ENCODE peak calls at places on chromosomes 3 and 15, in six cellular contexts. One of them, this sample, is unnamed. For H3K4me1, the result is how much of the 10 kb centered on the place peaks cover.

GRCh38 chr15:42184313-42184712 is 23.8 kb downstream of the VPS39 start:
- DNase-seq in mesendoderm: no peak
- DNase-seq in uterus: no peak
- DNase-seq in esophagus muscularis mucosa: no peak
- DNase-seq in gastrocnemius medialis: no peak
- DNase-seq in Caco-2: no peak
- DNase-seq in this sample: no peak

GRCh38 chr3:132378846-132379245 is 38.5 kb upstream of the DNAJC13 start:
- DNase-seq in Caco-2: no peak
- DNase-seq in mesendoderm: no peak
- DNase-seq in gastrocnemius medialis: no peak
- DNase-seq in esophagus muscularis mucosa: no peak
- DNase-seq in uterus: no peak
- DNase-seq in this sample: no peak

GRCh38 chr3:188067932-188068331 is 86.0 kb upstream of the LPP start:
- DNase-seq in Caco-2: no peak
- DNase-seq in mesendoderm: no peak
- DNase-seq in gastrocnemius medialis: no peak
- DNase-seq in uterus: no peak
- DNase-seq in esophagus muscularis mucosa: no peak
- DNase-seq in this sample: no peak

GRCh38 chr15:24916305-24917009 is 38.3 kb upstream of the SNRPN start:
- DNase-seq in Caco-2: no peak
- DNase-seq in uterus: no peak
- DNase-seq in esophagus muscularis mucosa: no peak
- DNase-seq in mesendoderm: no peak
- DNase-seq in gastrocnemius medialis: no peak
- DNase-seq in this sample: no peak

GRCh38 chr3:109806929-109807328 is 469.6 kb upstream of the DPPA4 start:
- DNase-seq in uterus: no peak
- DNase-seq in mesendoderm: peak
- DNase-seq in gastrocnemius medialis: no peak
- DNase-seq in esophagus muscularis mucosa: no peak
- DNase-seq in Caco-2: no peak
- DNase-seq in this sample: no peak

GRCh38 chr3:176767385-176767784 is 429.9 kb downstream of the TBL1XR1 start:
- DNase-seq in esophagus muscularis mucosa: no peak
- DNase-seq in Caco-2: no peak
- DNase-seq in mesendoderm: no peak
- DNase-seq in uterus: no peak
- DNase-seq in gastrocnemius medialis: no peak
- DNase-seq in this sample: no peak

GRCh38 chr3:114730397-114730796 is 416.7 kb downstream of the ZBTB20 start:
- DNase-seq in uterus: no peak
- DNase-seq in Caco-2: peak
- DNase-seq in esophagus muscularis mucosa: no peak
- DNase-seq in mesendoderm: peak
- DNase-seq in gastrocnemius medialis: no peak
- DNase-seq in this sample: no peak

GRCh38 chr3:112097378-112097777 is 11.2 kb downstream of the C3orf52 start:
- DNase-seq in gastrocnemius medialis: no peak
- DNase-seq in uterus: no peak
- DNase-seq in Caco-2: no peak
- DNase-seq in esophagus muscularis mucosa: no peak
- DNase-seq in mesendoderm: peak
- DNase-seq in this sample: no peak

GRCh38 chr3:134681527-134681910 is 30.7 kb upstream of the KY start:
- DNase-seq in gastrocnemius medialis: no peak
- DNase-seq in esophagus muscularis mucosa: no peak
- DNase-seq in uterus: no peak
- DNase-seq in mesendoderm: no peak
- DNase-seq in Caco-2: no peak
- DNase-seq in this sample: no peak

GRCh38 chr3:137588871-137589270 is 175.2 kb upstream of the SOX14 start:
- DNase-seq in gastrocnemius medialis: no peak
- DNase-seq in Caco-2: no peak
- DNase-seq in uterus: no peak
- DNase-seq in esophagus muscularis mucosa: no peak
- DNase-seq in mesendoderm: no peak
- DNase-seq in this sample: no peak

GRCh38 chr3:196757876-196758739 is 18.5 kb downstream of the PAK2 start:
- DNase-seq in Caco-2: no peak
- DNase-seq in gastrocnemius medialis: no peak
- DNase-seq in esophagus muscularis mucosa: no peak
- DNase-seq in mesendoderm: no peak
- DNase-seq in uterus: no peak
- DNase-seq in this sample: no peak

GRCh38 chr3:13114811-13115615 is 41.8 kb upstream of the IQSEC1 start:
- DNase-seq in Caco-2: peak
- DNase-seq in gastrocnemius medialis: no peak
- DNase-seq in esophagus muscularis mucosa: no peak
- DNase-seq in uterus: no peak
- DNase-seq in mesendoderm: no peak
- DNase-seq in this sample: no peak

GRCh38 chr3:157088133-157088488 is 71.8 kb downstream of the CCNL1 start:
- DNase-seq in uterus: no peak
- DNase-seq in esophagus muscularis mucosa: no peak
- DNase-seq in gastrocnemius medialis: no peak
- DNase-seq in mesendoderm: no peak
- DNase-seq in Caco-2: no peak
- DNase-seq in this sample: no peak

GRCh38 chr15:75347222-75348033 is 589 bp downstream of the NEIL1 start:
- DNase-seq in mesendoderm: peak
- DNase-seq in esophagus muscularis mucosa: no peak
- DNase-seq in uterus: peak
- DNase-seq in gastrocnemius medialis: peak
- DNase-seq in Caco-2: peak
- DNase-seq in this sample: peak

GRCh38 chr3:163327086-163327485 is 1751.2 kb downstream of the SI start:
- DNase-seq in Caco-2: no peak
- DNase-seq in uterus: no peak
- DNase-seq in mesendoderm: no peak
- DNase-seq in esophagus muscularis mucosa: no peak
- DNase-seq in gastrocnemius medialis: no peak
- DNase-seq in this sample: no peak

GRCh38 chr3:37890522-37890921 is 28.8 kb downstream of the CTDSPL start:
- DNase-seq in gastrocnemius medialis: no peak
- DNase-seq in esophagus muscularis mucosa: no peak
- DNase-seq in Caco-2: no peak
- DNase-seq in uterus: no peak
- DNase-seq in mesendoderm: no peak
- DNase-seq in this sample: no peak
- H3K4me1 ChIP-seq in gastrocnemius medialis: under half
- H3K4me1 ChIP-seq in esophagus muscularis mucosa: under half
- H3K4me1 ChIP-seq in Caco-2: under half
- H3K4me1 ChIP-seq in uterus: under half
- H3K4me1 ChIP-seq in mesendoderm: under half
- H3K4me1 ChIP-seq in this sample: under half

GRCh38 chr3:71753716-71754609 is at the start of gene GPR27:
- DNase-seq in Caco-2: no peak
- DNase-seq in esophagus muscularis mucosa: no peak
- DNase-seq in gastrocnemius medialis: no peak
- DNase-seq in mesendoderm: peak
- DNase-seq in uterus: no peak
- DNase-seq in this sample: peak
- H3K4me3 ChIP-seq in Caco-2: peak
- H3K4me3 ChIP-seq in esophagus muscularis mucosa: peak
- H3K4me3 ChIP-seq in gastrocnemius medialis: no peak
- H3K4me3 ChIP-seq in mesendoderm: peak
- H3K4me3 ChIP-seq in uterus: peak
- H3K4me3 ChIP-seq in this sample: peak

GRCh38 chr3:4996771-4997291 is 17.6 kb downstream of the BHLHE40 start:
- DNase-seq in mesendoderm: peak
- DNase-seq in Caco-2: no peak
- DNase-seq in uterus: no peak
- DNase-seq in esophagus muscularis mucosa: no peak
- DNase-seq in gastrocnemius medialis: no peak
- DNase-seq in this sample: no peak
- H3K4me1 ChIP-seq in mesendoderm: under half
- H3K4me1 ChIP-seq in Caco-2: under half
- H3K4me1 ChIP-seq in uterus: under half
- H3K4me1 ChIP-seq in esophagus muscularis mucosa: under half
- H3K4me1 ChIP-seq in gastrocnemius medialis: under half
- H3K4me1 ChIP-seq in this sample: under half

GRCh38 chr3:81758275-81758674 is 3.2 kb downstream of the GBE1 start:
- DNase-seq in Caco-2: no peak
- DNase-seq in esophagus muscularis mucosa: no peak
- DNase-seq in mesendoderm: no peak
- DNase-seq in gastrocnemius medialis: peak
- DNase-seq in uterus: peak
- DNase-seq in this sample: no peak
- H3K4me3 ChIP-seq in Caco-2: no peak
- H3K4me3 ChIP-seq in esophagus muscularis mucosa: no peak
- H3K4me3 ChIP-seq in mesendoderm: no peak
- H3K4me3 ChIP-seq in gastrocnemius medialis: peak
- H3K4me3 ChIP-seq in uterus: no peak
- H3K4me3 ChIP-seq in this sample: no peak

GRCh38 chr15:98705070-98705469 is 56.7 kb downstream of the IGF1R start:
- DNase-seq in Caco-2: no peak
- DNase-seq in esophagus muscularis mucosa: no peak
- DNase-seq in mesendoderm: no peak
- DNase-seq in gastrocnemius medialis: no peak
- DNase-seq in uterus: no peak
- DNase-seq in this sample: no peak
- H3K4me1 ChIP-seq in Caco-2: under half
- H3K4me1 ChIP-seq in esophagus muscularis mucosa: half or more
- H3K4me1 ChIP-seq in mesendoderm: under half
- H3K4me1 ChIP-seq in gastrocnemius medialis: under half
- H3K4me1 ChIP-seq in uterus: under half
- H3K4me1 ChIP-seq in this sample: under half

DNA sequence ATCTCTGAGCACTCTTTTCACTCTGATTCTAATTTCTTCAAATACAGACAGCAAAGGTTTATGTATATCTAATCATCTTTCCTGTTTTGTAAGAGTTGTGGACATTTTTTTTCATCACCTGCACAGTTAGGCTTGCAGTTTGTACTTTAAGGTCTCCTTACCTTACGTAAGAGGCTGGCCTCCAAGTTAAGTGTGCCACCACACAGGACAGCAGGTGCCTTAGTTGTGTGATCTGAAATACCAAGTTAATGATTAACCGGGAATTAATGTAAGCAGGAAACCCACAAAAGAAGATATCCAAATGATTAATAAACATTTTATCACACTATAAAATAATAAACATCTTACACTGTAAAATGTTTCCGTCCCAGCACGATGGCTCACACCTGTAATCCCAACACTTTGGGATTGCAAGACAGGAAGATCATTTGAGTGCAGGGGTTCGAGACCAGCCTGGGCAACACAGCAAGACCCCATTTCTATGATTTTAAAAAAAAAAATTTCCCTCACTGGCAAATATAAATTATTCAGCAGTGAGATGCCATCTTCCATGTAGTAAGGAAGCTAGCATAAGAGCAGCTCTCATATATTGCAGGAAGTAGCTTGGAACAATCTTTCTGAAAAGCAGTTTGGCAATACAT is 87.7 kb upstream of the LIMD1 start:
- DNase-seq in Caco-2: no peak
- DNase-seq in gastrocnemius medialis: no peak
- DNase-seq in mesendoderm: no peak
- DNase-seq in esophagus muscularis mucosa: no peak
- DNase-seq in uterus: no peak
- DNase-seq in this sample: no peak
- H3K4me3 ChIP-seq in Caco-2: no peak
- H3K4me3 ChIP-seq in gastrocnemius medialis: no peak
- H3K4me3 ChIP-seq in mesendoderm: no peak
- H3K4me3 ChIP-seq in esophagus muscularis mucosa: no peak
- H3K4me3 ChIP-seq in uterus: no peak
- H3K4me3 ChIP-seq in this sample: no peak

DNA sequence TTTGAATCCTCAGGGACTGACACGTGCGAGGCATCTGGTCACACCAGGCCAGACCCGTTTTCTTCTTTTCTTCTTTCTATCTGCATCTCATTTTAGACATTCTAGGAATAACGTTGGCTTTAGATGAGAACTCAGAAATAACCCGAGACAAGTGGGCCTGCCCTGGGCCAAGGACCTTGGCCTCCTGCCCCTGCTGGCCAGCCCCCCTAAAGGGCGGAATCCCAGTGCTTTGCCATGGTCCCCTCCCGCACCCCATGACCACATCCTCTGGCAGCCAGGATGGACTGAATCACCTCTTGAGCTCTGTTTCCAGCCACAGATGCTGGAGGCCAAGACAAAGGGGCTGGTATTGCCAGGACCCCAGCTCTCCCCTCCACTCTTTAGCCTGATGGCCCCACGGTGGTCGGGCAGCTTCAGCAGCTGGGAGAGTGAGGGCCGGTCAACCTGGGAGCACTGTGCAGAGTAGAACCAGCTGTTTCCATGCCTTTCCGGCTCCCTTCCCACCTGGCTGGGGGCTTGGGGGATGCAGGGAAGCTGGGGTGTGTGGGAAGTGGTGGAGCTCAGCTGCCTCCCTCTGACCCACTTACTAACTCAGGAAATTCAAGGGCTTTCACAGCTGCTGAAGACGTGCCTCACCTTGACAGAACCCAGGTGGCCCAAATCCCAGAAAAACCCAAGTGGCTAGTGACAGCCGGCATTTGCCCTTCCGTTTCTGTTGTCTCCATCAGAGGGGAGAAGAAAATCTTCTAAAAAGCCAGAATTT is 190.9 kb downstream of the FAM43A start:
- DNase-seq in uterus: no peak
- DNase-seq in mesendoderm: no peak
- DNase-seq in gastrocnemius medialis: no peak
- DNase-seq in esophagus muscularis mucosa: peak
- DNase-seq in Caco-2: no peak
- DNase-seq in this sample: no peak
- H3K4me1 ChIP-seq in uterus: under half
- H3K4me1 ChIP-seq in mesendoderm: under half
- H3K4me1 ChIP-seq in gastrocnemius medialis: under half
- H3K4me1 ChIP-seq in esophagus muscularis mucosa: half or more
- H3K4me1 ChIP-seq in Caco-2: under half
- H3K4me1 ChIP-seq in this sample: under half